ENCODE peak calls at places on chromosomes 13 and 19, in eight cellular contexts. One of them, this sample, is unnamed.

GRCh38 chr19:56736571-56736970 is 65.0 kb upstream of the ZNF835 start:
- DNase-seq in HFFc6: no peak
- DNase-seq in lower lobe of right lung: no peak
- DNase-seq in stimulated activated CD8-positive, alpha-beta memory T cell treated with anti-CD3 and anti-CD28 coated beads, Interleukin-4, amount 100 ng/mL, for 1 hour: no peak
- DNase-seq in CD8-positive, alpha-beta memory T cell: no peak
- DNase-seq in AG08395: no peak
- DNase-seq in NCI-H748 treated with DMSO at 0.1 percent for 48 hours: no peak
- DNase-seq in heart right ventricle: no peak
- DNase-seq in this sample: no peak

GRCh38 chr19:4589579-4590410 is 30.3 kb upstream of the SEMA6B start:
- DNase-seq in HFFc6: no peak
- DNase-seq in lower lobe of right lung: no peak
- DNase-seq in stimulated activated CD8-positive, alpha-beta memory T cell treated with anti-CD3 and anti-CD28 coated beads, Interleukin-4, amount 100 ng/mL, for 1 hour: no peak
- DNase-seq in CD8-positive, alpha-beta memory T cell: no peak
- DNase-seq in AG08395: no peak
- DNase-seq in NCI-H748 treated with DMSO at 0.1 percent for 48 hours: no peak
- DNase-seq in heart right ventricle: no peak
- DNase-seq in this sample: no peak

GRCh38 chr19:52527954-52528326 is 472 bp downstream of the ZNF808 start:
- DNase-seq in HFFc6: no peak
- DNase-seq in lower lobe of right lung: peak
- DNase-seq in stimulated activated CD8-positive, alpha-beta memory T cell treated with anti-CD3 and anti-CD28 coated beads, Interleukin-4, amount 100 ng/mL, for 1 hour: no peak
- DNase-seq in CD8-positive, alpha-beta memory T cell: no peak
- DNase-seq in AG08395: peak
- DNase-seq in NCI-H748 treated with DMSO at 0.1 percent for 48 hours: no peak
- DNase-seq in heart right ventricle: no peak
- DNase-seq in this sample: peak

GRCh38 chr13:44801990-44802389 is 187.3 kb downstream of the NUFIP1 start:
- DNase-seq in HFFc6: peak
- DNase-seq in lower lobe of right lung: no peak
- DNase-seq in stimulated activated CD8-positive, alpha-beta memory T cell treated with anti-CD3 and anti-CD28 coated beads, Interleukin-4, amount 100 ng/mL, for 1 hour: no peak
- DNase-seq in CD8-positive, alpha-beta memory T cell: no peak
- DNase-seq in AG08395: peak
- DNase-seq in NCI-H748 treated with DMSO at 0.1 percent for 48 hours: no peak
- DNase-seq in heart right ventricle: no peak
- DNase-seq in this sample: peak

GRCh38 chr13:30766957-30767603 is 31.7 kb downstream of the ALOX5AP start:
- DNase-seq in HFFc6: no peak
- DNase-seq in lower lobe of right lung: no peak
- DNase-seq in stimulated activated CD8-positive, alpha-beta memory T cell treated with anti-CD3 and anti-CD28 coated beads, Interleukin-4, amount 100 ng/mL, for 1 hour: no peak
- DNase-seq in CD8-positive, alpha-beta memory T cell: no peak
- DNase-seq in AG08395: no peak
- DNase-seq in NCI-H748 treated with DMSO at 0.1 percent for 48 hours: no peak
- DNase-seq in heart right ventricle: no peak
- DNase-seq in this sample: no peak

GRCh38 chr19:10654610-10655456 is 687 bp downstream of the ILF3 start:
- DNase-seq in HFFc6: no peak
- DNase-seq in lower lobe of right lung: peak
- DNase-seq in stimulated activated CD8-positive, alpha-beta memory T cell treated with anti-CD3 and anti-CD28 coated beads, Interleukin-4, amount 100 ng/mL, for 1 hour: peak
- DNase-seq in CD8-positive, alpha-beta memory T cell: no peak
- DNase-seq in AG08395: peak
- DNase-seq in NCI-H748 treated with DMSO at 0.1 percent for 48 hours: peak
- DNase-seq in heart right ventricle: peak
- DNase-seq in this sample: peak

GRCh38 chr13:37602743-37603381 is 4.3 kb upstream of the POSTN start:
- DNase-seq in HFFc6: peak
- DNase-seq in lower lobe of right lung: no peak
- DNase-seq in stimulated activated CD8-positive, alpha-beta memory T cell treated with anti-CD3 and anti-CD28 coated beads, Interleukin-4, amount 100 ng/mL, for 1 hour: no peak
- DNase-seq in CD8-positive, alpha-beta memory T cell: no peak
- DNase-seq in AG08395: peak
- DNase-seq in NCI-H748 treated with DMSO at 0.1 percent for 48 hours: peak
- DNase-seq in heart right ventricle: no peak
- DNase-seq in this sample: peak

GRCh38 chr13:73984949-73985691 is 149.1 kb downstream of the KLF12 start:
- DNase-seq in HFFc6: no peak
- DNase-seq in lower lobe of right lung: no peak
- DNase-seq in stimulated activated CD8-positive, alpha-beta memory T cell treated with anti-CD3 and anti-CD28 coated beads, Interleukin-4, amount 100 ng/mL, for 1 hour: peak
- DNase-seq in CD8-positive, alpha-beta memory T cell: peak
- DNase-seq in AG08395: no peak
- DNase-seq in NCI-H748 treated with DMSO at 0.1 percent for 48 hours: no peak
- DNase-seq in heart right ventricle: peak
- DNase-seq in this sample: no peak

GRCh38 chr19:43311706-43312105 is 41.8 kb upstream of the CD177 start:
- DNase-seq in HFFc6: peak
- DNase-seq in lower lobe of right lung: no peak
- DNase-seq in stimulated activated CD8-positive, alpha-beta memory T cell treated with anti-CD3 and anti-CD28 coated beads, Interleukin-4, amount 100 ng/mL, for 1 hour: no peak
- DNase-seq in CD8-positive, alpha-beta memory T cell: no peak
- DNase-seq in AG08395: no peak
- DNase-seq in NCI-H748 treated with DMSO at 0.1 percent for 48 hours: no peak
- DNase-seq in heart right ventricle: no peak
- DNase-seq in this sample: no peak

GRCh38 chr13:28653111-28653510 is 5.8 kb upstream of the POMP start:
- DNase-seq in HFFc6: no peak
- DNase-seq in lower lobe of right lung: no peak
- DNase-seq in stimulated activated CD8-positive, alpha-beta memory T cell treated with anti-CD3 and anti-CD28 coated beads, Interleukin-4, amount 100 ng/mL, for 1 hour: no peak
- DNase-seq in CD8-positive, alpha-beta memory T cell: no peak
- DNase-seq in AG08395: no peak
- DNase-seq in NCI-H748 treated with DMSO at 0.1 percent for 48 hours: no peak
- DNase-seq in heart right ventricle: no peak
- DNase-seq in this sample: no peak

GRCh38 chr13:111914241-111915103 is 152.5 kb upstream of the SOX1 start:
- DNase-seq in HFFc6: no peak
- DNase-seq in lower lobe of right lung: no peak
- DNase-seq in stimulated activated CD8-positive, alpha-beta memory T cell treated with anti-CD3 and anti-CD28 coated beads, Interleukin-4, amount 100 ng/mL, for 1 hour: no peak
- DNase-seq in CD8-positive, alpha-beta memory T cell: no peak
- DNase-seq in AG08395: no peak
- DNase-seq in NCI-H748 treated with DMSO at 0.1 percent for 48 hours: no peak
- DNase-seq in heart right ventricle: no peak
- DNase-seq in this sample: no peak